ENCODE peak calls at places on chromosomes 3 and 15, in eight cellular contexts. U, Y, P, E, H, B, T and A are unnamed samples.

GRCh38 chr15:37046876-37047614 is 53.3 kb downstream of the MEIS2 start:
- DNase-seq in U (no peak), H (no peak), B (peak; percentile 15), P (peak; percentile 81), E (peak; percentile 43), Y (no peak), T (no peak), A (no peak)

GRCh38 chr3:47163023-47163989 is 607 bp downstream of the SETD2 start:
- DNase-seq in P (peak; percentile 27), E (peak; percentile 52), B (peak; percentile 83), T (peak; percentile 53), Y (peak; percentile 81), H (peak; percentile 63), U (peak; percentile 15), A (peak; percentile 37)

GRCh38 chr3:134607054-134608022 is 43.5 kb downstream of the KY start:
- DNase-seq in E (no peak), T (no peak), H (no peak), Y (peak; percentile 38), B (no peak), U (no peak), P (no peak), A (no peak)

GRCh38 chr3:51966486-51966885 is 768 bp downstream of the PCBP4 start:
- DNase-seq in E (no peak), P (no peak), U (no peak), T (no peak), Y (no peak), B (no peak), H (no peak), A (no peak)

GRCh38 chr3:194280777-194281176 is 70.4 kb downstream of the CPN2 start:
- DNase-seq in P (no peak), H (no peak), E (no peak), B (no peak), Y (peak; percentile 22), U (no peak), T (no peak), A (no peak)

GRCh38 chr15:57031605-57032004 is 113.2 kb downstream of the TCF12 start:
- DNase-seq in Y (no peak), B (peak; percentile 5), H (no peak), T (peak; percentile 5), E (peak; percentile 66), U (no peak), P (no peak), A (no peak)

GRCh38 chr3:58628823-58629562 is 37.6 kb downstream of the FAM3D start:
- DNase-seq in E (peak; percentile 41), Y (no peak), U (no peak), T (no peak), B (no peak), H (no peak), P (peak; percentile 29), A (no peak)

GRCh38 chr15:70826634-70827033 is 27.3 kb downstream of the LARP6 start:
- DNase-seq in H (no peak), Y (no peak), E (peak; percentile 65), U (no peak), T (no peak), P (peak; percentile 94), B (no peak), A (no peak)

GRCh38 chr3:195385526-195385925 is 57.3 kb downstream of the ACAP2 start:
- DNase-seq in U (no peak), T (no peak), P (no peak), H (no peak), Y (no peak), B (peak; percentile 19), E (no peak), A (no peak)

GRCh38 chr3:4740397-4741105 is 238.7 kb upstream of the BHLHE40 start:
- DNase-seq in Y (no peak), T (no peak), P (no peak), U (no peak), H (peak; percentile 28), E (no peak), B (no peak), A (no peak)

GRCh38 chr15:64046347-64047153 is at the start of gene DAPK2:
- DNase-seq in U (peak; percentile 14), E (peak; percentile 70), T (peak; percentile 82), B (peak; percentile 98), H (peak; percentile 78), P (peak; percentile 25), Y (peak; percentile 83), A (peak; percentile 52)

GRCh38 chr3:183497313-183497712 is 58.2 kb downstream of the KLHL6 start:
- DNase-seq in H (no peak), T (no peak), E (no peak), P (no peak), U (no peak), B (peak; percentile 60), Y (no peak), A (no peak)

GRCh38 chr15:73246411-73246810 is 122.3 kb downstream of the HCN4 start:
- DNase-seq in P (no peak), E (no peak), U (no peak), T (no peak), Y (no peak), B (no peak), H (no peak), A (no peak)

GRCh38 chr15:101178414-101178813 is 73.4 kb downstream of the CHSY1 start:
- DNase-seq in B (no peak), Y (no peak), P (no peak), H (no peak), T (no peak), E (no peak), U (no peak), A (no peak)

GRCh38 chr15:93035092-93035915 is 53.7 kb downstream of the RGMA start:
- DNase-seq in P (no peak), B (no peak), E (no peak), U (no peak), Y (no peak), T (no peak), H (no peak), A (no peak)

GRCh38 chr3:46970391-46971091 is 6.0 kb downstream of the CCDC12 start:
- DNase-seq in P (no peak), H (no peak), B (no peak), T (no peak), Y (no peak), U (no peak), E (peak; percentile 40), A (no peak)

GRCh38 chr3:139421459-139421858 is 32.0 kb upstream of the COPB2 start:
- DNase-seq in T (no peak), B (no peak), E (no peak), U (no peak), H (no peak), P (no peak), Y (no peak), A (no peak)

GRCh38 chr3:10334461-10334860 is 13.5 kb upstream of the SEC13 start:
- DNase-seq in E (peak; percentile 76), B (peak; percentile 85), Y (no peak), P (no peak), H (no peak), U (no peak), T (peak; percentile 46), A (no peak)

GRCh38 chr3:23944861-23945652 is at the start of gene NR1D2:
- DNase-seq in Y (peak; percentile 91), E (peak; percentile 78), H (peak; percentile 83), B (peak; percentile 96), P (peak; percentile 54), U (peak; percentile 57), T (peak; percentile 82), A (peak; percentile 67)

GRCh38 chr3:184953396-184953795 is 141.4 kb downstream of the VPS8 start:
- DNase-seq in T (no peak), B (peak; percentile 7), H (no peak), Y (no peak), U (no peak), E (no peak), P (no peak), A (no peak)

GRCh38 chr3:38138347-38139190 is at the start of gene MYD88:
- DNase-seq in U (peak; percentile 68), E (peak; percentile 69), H (peak; percentile 92), Y (peak; percentile 82), T (peak; percentile 66), B (peak; percentile 83), P (no peak), A (peak; percentile 70)